ENCODE peak calls at places on chromosome 2, in nine cellular contexts. X, B, C, S, E, P, A, F and L are unnamed samples.
A peak's percentile ranks its signal among the peaks of the same experiment; 100 is the strongest.

GRCh38 chr2:218732761-218733158 is 22.1 kb downstream of the TTLL4 start:
- DNase-seq in F (no peak), X (no peak), S (no peak), A (no peak), B (no peak), C (no peak), P (no peak), E (no peak), L (no peak)

GRCh38 chr2:160928854-160929301 is 231.3 kb upstream of the TANK start:
- DNase-seq in X (peak; percentile 40), C (peak; percentile 92), S (no peak), B (no peak), P (peak; percentile 63), A (no peak), F (no peak), E (no peak), L (no peak)

GRCh38 chr2:26462511-26463251 is 15.2 kb downstream of the OTOF start:
- DNase-seq in F (no peak), X (peak; percentile 70), C (peak; percentile 56), P (no peak), B (peak; percentile 51), S (peak; percentile 73), E (no peak), A (no peak), L (peak; percentile 35)

GRCh38 chr2:141557329-141558098 is 573.3 kb downstream of the LRP1B start:
- DNase-seq in A (no peak), X (peak; percentile 78), F (no peak), C (peak; percentile 96), S (peak; percentile 9), E (no peak), B (no peak), P (peak; percentile 90), L (peak; percentile 72)

GRCh38 chr2:236896677-236897076 is 189.0 kb upstream of the COPS8 start:
- DNase-seq in S (no peak), F (no peak), A (no peak), X (no peak), E (no peak), P (no peak), C (no peak), B (no peak), L (no peak)

GRCh38 chr2:12075603-12076002 is 329.2 kb downstream of the LPIN1 start:
- DNase-seq in A (no peak), P (no peak), X (no peak), F (no peak), S (no peak), B (no peak), C (no peak), E (no peak), L (no peak)

GRCh38 chr2:66495788-66496640 is 61.1 kb downstream of the MEIS1 start:
- DNase-seq in B (peak; percentile 47), A (no peak), S (peak; percentile 67), C (peak; percentile 91), E (no peak), P (peak; percentile 46), F (peak; percentile 23), X (peak; percentile 94), L (peak; percentile 31)

GRCh38 chr2:178269825-178270224 is 75.5 kb downstream of the OSBPL6 start:
- DNase-seq in F (no peak), C (no peak), A (no peak), B (no peak), P (no peak), S (no peak), E (no peak), X (no peak), L (no peak)

GRCh38 chr2:97267411-97268074 is 154.6 kb downstream of the ANKRD36 start:
- DNase-seq in B (no peak), F (peak; percentile 18), P (no peak), X (no peak), S (peak; percentile 5), C (no peak), E (no peak), A (peak; percentile 9), L (no peak)

GRCh38 chr2:28544915-28545589 is 49.2 kb downstream of the PLB1 start:
- DNase-seq in C (no peak), A (no peak), S (no peak), P (no peak), X (peak; percentile 26), B (no peak), F (peak; percentile 79), E (no peak), L (no peak)

GRCh38 chr2:41038408-41038807 is 586.5 kb upstream of the SLC8A1 start:
- DNase-seq in C (peak; percentile 46), F (no peak), P (peak; percentile 4), A (no peak), E (no peak), B (no peak), X (peak; percentile 66), S (no peak), L (peak; percentile 20)

GRCh38 chr2:138132108-138132507 is 167.8 kb downstream of the HNMT start:
- DNase-seq in P (no peak), C (no peak), S (no peak), A (no peak), F (no peak), B (no peak), E (no peak), X (no peak), L (no peak)

GRCh38 chr2:38076250-38076709 is 329 bp upstream of the CYP1B1 start:
- DNase-seq in X (peak; percentile 92), P (no peak), S (peak; percentile 68), E (no peak), F (peak; percentile 67), B (peak; percentile 75), A (peak; percentile 74), C (peak; percentile 82), L (peak; percentile 56)

GRCh38 chr2:231717281-231718180 is 9.2 kb downstream of the PTMA start:
- DNase-seq in B (peak; percentile 58), A (no peak), P (no peak), E (no peak), X (peak; percentile 73), F (no peak), C (peak; percentile 57), S (no peak), L (no peak)

GRCh38 chr2:239956818-239957261 is 68.3 kb downstream of the NDUFA10 start:
- DNase-seq in P (no peak), B (no peak), C (no peak), E (no peak), X (no peak), F (no peak), S (no peak), A (peak; percentile 53), L (no peak)

DNA sequence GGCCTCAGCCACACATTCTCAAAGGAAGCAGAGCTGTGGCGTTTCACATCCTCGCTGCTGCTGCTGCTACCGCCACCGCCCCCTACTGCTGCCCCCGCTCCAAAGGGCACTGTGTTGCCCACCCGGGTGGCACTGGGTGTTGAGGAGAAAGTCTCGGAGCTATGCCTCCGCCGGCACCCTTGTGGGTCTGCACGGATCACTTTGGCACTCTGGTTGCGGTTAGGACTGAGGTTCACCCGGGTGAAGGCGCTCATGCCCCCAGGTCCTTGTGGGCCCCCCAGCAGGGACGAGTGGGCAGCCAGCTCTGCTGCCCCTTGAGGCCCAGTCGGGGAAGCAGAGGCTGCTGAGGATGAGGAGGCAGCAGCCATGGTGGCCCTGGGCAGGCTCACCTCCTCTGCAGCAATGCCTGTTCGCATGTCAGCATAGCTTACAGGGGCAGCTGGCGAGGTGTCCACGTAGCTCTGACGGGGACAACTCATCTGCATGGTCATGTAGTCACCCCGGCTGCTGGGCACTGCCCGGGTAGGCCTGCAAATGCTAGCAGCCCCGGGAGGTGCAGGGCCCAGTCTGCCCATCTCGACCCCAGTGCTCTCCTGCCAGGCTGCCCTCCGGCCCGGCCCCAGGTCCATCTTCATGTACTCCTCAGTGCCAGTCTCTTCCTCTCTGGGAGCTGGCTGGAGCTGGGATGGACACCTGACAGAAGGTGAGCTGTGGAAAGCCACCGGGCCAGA is 4.2 kb downstream of the IRS1 start:
- DNase-seq in E (no peak), B (no peak), X (peak; percentile 67), C (no peak), S (peak; percentile 18), P (no peak), A (peak; percentile 36), F (no peak), L (no peak)
- H3K4me3 ChIP-seq in E (no peak overlapping the region), B (peak overlapping the region; percentile 48), X (peak overlapping the region; percentile 79), C (peak overlapping the region; percentile 65), S (no peak overlapping the region), P (peak overlapping the region; percentile 83), A (peak overlapping the region; percentile 82), F (peak overlapping the region; percentile 25), L (peak overlapping the region; percentile 69)

GRCh38 chr2:143903172-143903856 is 616.6 kb downstream of the ZEB2 start:
- DNase-seq in A (no peak), C (peak; percentile 22), E (no peak), P (no peak), S (no peak), B (no peak), F (no peak), X (no peak), L (no peak)

GRCh38 chr2:143906850-143907249 is 613.1 kb downstream of the ZEB2 start:
- DNase-seq in P (no peak), B (no peak), F (no peak), C (no peak), E (no peak), A (no peak), S (no peak), X (no peak), L (no peak)

GRCh38 chr2:143900006-143900405 is 619.9 kb downstream of the ZEB2 start:
- DNase-seq in S (no peak), E (no peak), C (no peak), B (no peak), X (no peak), A (no peak), P (no peak), F (no peak), L (no peak)

GRCh38 chr2:143905587-143905986 is 614.3 kb downstream of the ZEB2 start:
- DNase-seq in C (no peak), S (no peak), B (no peak), A (no peak), F (no peak), P (no peak), E (no peak), X (no peak), L (no peak)

GRCh38 chr2:143901185-143901842 is 618.6 kb downstream of the ZEB2 start:
- DNase-seq in A (no peak), X (peak; percentile 72), F (no peak), C (peak; percentile 72), E (no peak), S (no peak), B (no peak), P (peak; percentile 66), L (peak; percentile 55)
- TF ChIP-seq CTCF in A (no peak), X (no peak), F (no peak), C (no peak), E (no peak), S (no peak), B (no peak), P (no peak), L (no peak)

DNA sequence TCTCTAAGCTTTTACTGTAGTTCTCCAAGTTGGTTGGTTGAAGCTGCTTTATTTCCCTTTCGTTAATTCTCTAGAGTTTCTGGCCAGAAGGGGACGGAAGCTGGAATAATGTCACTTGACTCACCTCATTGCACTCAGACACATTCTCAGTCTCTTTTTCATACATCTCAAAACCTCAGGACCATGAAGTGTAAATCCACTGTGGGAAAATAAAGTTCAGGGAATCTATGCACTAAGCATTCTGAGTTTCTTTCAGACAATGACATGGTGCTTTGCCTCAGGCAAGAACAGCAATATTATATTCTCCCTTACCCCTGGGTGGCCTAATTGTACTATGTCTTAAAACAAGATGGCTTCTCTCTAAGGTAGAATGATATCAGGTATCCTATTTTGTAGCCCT is 167.8 kb downstream of the PRPF40A start:
- DNase-seq in F (no peak), P (no peak), E (no peak), C (no peak), A (no peak), B (no peak), S (no peak), X (no peak), L (peak; percentile 35)
- H3K4me3 ChIP-seq in F (no peak overlapping the region), P (no peak overlapping the region), E (no peak overlapping the region), C (no peak overlapping the region), A (no peak overlapping the region), B (no peak overlapping the region), S (no peak overlapping the region), X (no peak overlapping the region), L (no peak overlapping the region)

GRCh38 chr2:183840061-183840584 is 715.9 kb downstream of the NUP35 start:
- DNase-seq in F (no peak), S (no peak), P (no peak), A (no peak), E (no peak), B (no peak), C (no peak), X (no peak), L (no peak)
- TF ChIP-seq CTCF in F (no peak), S (no peak), P (no peak), A (no peak), E (no peak), B (no peak), C (no peak), X (no peak), L (no peak)